ENCODE peak calls at places on chromosomes 11 and 22, in four cellular contexts. O, U, F and H are unnamed samples.

GRCh38 chr11:45289369-45289768 is 3.2 kb upstream of the SYT13 start:
- DNase-seq in O (no peak), F (no peak), U (no peak), H (peak; percentile 66)

GRCh38 chr22:42608481-42609361 is 6.0 kb downstream of the POLDIP3 start:
- DNase-seq in O (no peak), U (no peak), F (no peak), H (peak; percentile 77)

GRCh38 chr22:39543095-39543494 is 10.5 kb upstream of the RPS19BP1 start:
- DNase-seq in F (no peak), U (no peak), O (no peak), H (peak; percentile 44)

GRCh38 chr11:2097356-2097997 is 41.7 kb downstream of the IGF2 start:
- DNase-seq in O (no peak), U (no peak), F (peak; percentile 75), H (peak; percentile 58)

GRCh38 chr11:47391077-47391583 is 12.8 kb upstream of the SPI1 start:
- DNase-seq in U (no peak), O (no peak), F (peak; percentile 48), H (no peak)

GRCh38 chr11:132486060-132486459 is 1046.2 kb downstream of the OPCML start:
- DNase-seq in O (no peak), F (no peak), U (no peak), H (no peak)

GRCh38 chr11:67539588-67539987 is 16.3 kb upstream of the CABP2 start:
- DNase-seq in U (no peak), O (no peak), F (no peak), H (no peak)

GRCh38 chr11:119684361-119685072 is 44.5 kb downstream of the NECTIN1 start:
- DNase-seq in U (no peak), F (no peak), O (no peak), H (peak; percentile 90)

GRCh38 chr11:1842149-1843097 is 3.6 kb downstream of the TNNI2 start:
- DNase-seq in F (peak; percentile 73), U (no peak), O (no peak), H (no peak)

GRCh38 chr22:45861259-45861658 is 115.7 kb downstream of the WNT7B start:
- DNase-seq in F (no peak), O (no peak), U (no peak), H (no peak)

GRCh38 chr11:46352063-46352841 is 5.0 kb downstream of the DGKZ start:
- DNase-seq in U (peak; percentile 64), F (peak; percentile 66), O (peak; percentile 78), H (peak; percentile 59)

GRCh38 chr22:37158963-37159290 is 9.2 kb upstream of the IL2RB start:
- DNase-seq in F (no peak), U (no peak), O (no peak), H (no peak)

GRCh38 chr11:62678770-62679696 is at the start of gene UBXN1:
- DNase-seq in O (peak; percentile 77), F (peak; percentile 88), U (peak; percentile 78), H (peak; percentile 89)

GRCh38 chr11:117071344-117071787 is 26.9 kb downstream of the SIK3 start:
- DNase-seq in O (no peak), U (no peak), F (no peak), H (no peak)

GRCh38 chr11:18321622-18321990 is 334 bp downstream of the HPS5 start:
- DNase-seq in U (no peak), F (no peak), O (no peak), H (no peak)

GRCh38 chr11:8813658-8814057 is 97.3 kb upstream of the AKIP1 start:
- DNase-seq in U (peak; percentile 9), O (no peak), F (peak; percentile 75), H (peak; percentile 87)

GRCh38 chr22:41831383-41831782 is 1.5 kb upstream of the SREBF2 start:
- DNase-seq in F (no peak), O (no peak), U (no peak), H (no peak)

GRCh38 chr11:10323793-10324170 is 18.9 kb downstream of the ADM start:
- DNase-seq in F (no peak), O (no peak), U (no peak), H (no peak)

GRCh38 chr11:77142091-77142975 is 14.3 kb downstream of the MYO7A start:
- DNase-seq in U (no peak), O (no peak), F (peak; percentile 2), H (no peak)

GRCh38 chr11:9030601-9031000 is 26.8 kb upstream of the NRIP3 start:
- DNase-seq in O (no peak), U (no peak), F (no peak), H (peak; percentile 38)

GRCh38 chr11:119481667-119482400 is 58.9 kb upstream of the THY1 start:
- DNase-seq in F (peak; percentile 33), O (no peak), U (no peak), H (no peak)

GRCh38 chr11:27857588-27857987 is 157.3 kb upstream of the BDNF start:
- DNase-seq in U (no peak), F (no peak), O (no peak), H (no peak)

GRCh38 chr11:34680206-34680605 is 59.3 kb downstream of the EHF start:
- DNase-seq in U (no peak), F (no peak), O (no peak), H (peak; percentile 79)

GRCh38 chr22:29932121-29932520 is 49.1 kb downstream of the MTMR3 start:
- DNase-seq in F (no peak), U (no peak), O (no peak), H (no peak)

GRCh38 chr11:77113382-77114088 is 10.9 kb downstream of the OMP start:
- DNase-seq in O (no peak), F (no peak), U (no peak), H (peak; percentile 40)

GRCh38 chr22:39593061-39593930 is 22.7 kb downstream of the CACNA1I start:
- DNase-seq in F (no peak), O (no peak), U (no peak), H (no peak)

GRCh38 chr11:64245401-64245796 is 1.3 kb downstream of the PPP1R14B start:
- DNase-seq in U (peak; percentile 24), O (peak; percentile 30), F (peak; percentile 61), H (no peak)

GRCh38 chr22:25392584-25392983 is 171.9 kb upstream of the GRK3 start:
- DNase-seq in O (no peak), F (no peak), U (no peak), H (no peak)

GRCh38 chr11:10275714-10276113 is 18.3 kb downstream of the SBF2 start:
- DNase-seq in O (no peak), U (no peak), F (no peak), H (peak; percentile 74)

GRCh38 chr22:48478529-48479265 is 1349.0 kb downstream of the BRD1 start:
- DNase-seq in U (no peak), F (no peak), O (no peak), H (no peak)

GRCh38 chr11:94516725-94517124 is 4.5 kb downstream of the C11orf97 start:
- DNase-seq in O (no peak), U (no peak), F (no peak), H (no peak)

GRCh38 chr11:69301491-69302401 is 7.8 kb downstream of the MYEOV start:
- DNase-seq in F (no peak), O (no peak), U (no peak), H (peak; percentile 84)

GRCh38 chr11:73907191-73907590 is 30.4 kb downstream of the PAAF1 start:
- DNase-seq in F (no peak), O (no peak), U (no peak), H (peak; percentile 74)

GRCh38 chr11:105862736-105863367 is 159.2 kb downstream of the MSANTD4 start:
- DNase-seq in F (no peak), O (no peak), U (no peak), H (peak; percentile 64)

GRCh38 chr11:126102436-126102894 is 39.8 kb upstream of the CDON start:
- DNase-seq in F (peak; percentile 49), U (no peak), O (no peak), H (no peak)

GRCh38 chr22:24201681-24202590 is 20.6 kb downstream of the SUSD2 start:
- DNase-seq in O (no peak), U (no peak), F (no peak), H (peak; percentile 59)

GRCh38 chr11:66158156-66158555 is 88.1 kb downstream of the PACS1 start:
- DNase-seq in U (no peak), F (no peak), O (no peak), H (no peak)

GRCh38 chr22:20174785-20175596 is 24.1 kb upstream of the CCDC188 start:
- DNase-seq in U (no peak), O (no peak), F (no peak), H (no peak)

GRCh38 chr11:126113515-126113957 is 50.9 kb upstream of the CDON start:
- DNase-seq in F (peak; percentile 79), U (no peak), O (no peak), H (peak; percentile 79)